ENCODE peak calls at places on chromosome 17, in seven cellular contexts. C, E, J, R, T, M and D are unnamed samples.

GRCh38 chr17:65297916-65298315 is 160.7 kb downstream of the RGS9 start:
- DNase-seq in C (no peak), E (no peak), J (no peak), R (no peak), T (no peak), M (no peak), D (no peak)

GRCh38 chr17:600576-601301 is 113.9 kb downstream of the VPS53 start:
- DNase-seq in C (no peak), E (no peak), J (no peak), R (no peak), T (no peak), M (no peak), D (no peak)

GRCh38 chr17:50708050-50709000 is 611 bp upstream of the ANKRD40 start:
- DNase-seq in C (no peak), E (no peak), J (peak), R (no peak), T (no peak), M (no peak), D (no peak)

GRCh38 chr17:39647242-39647641 is 10.3 kb downstream of the STARD3 start:
- DNase-seq in C (no peak), E (no peak), J (no peak), R (no peak), T (peak), M (no peak), D (no peak)

GRCh38 chr17:37088459-37088858 is 139.7 kb downstream of the AATF start:
- DNase-seq in C (no peak), E (no peak), J (no peak), R (no peak), T (no peak), M (no peak), D (no peak)

GRCh38 chr17:3916013-3916696 is at the start of gene P2RX1:
- DNase-seq in C (no peak), E (no peak), J (no peak), R (no peak), T (peak), M (no peak), D (no peak)

GRCh38 chr17:3723556-3724372 is at the start of gene HASPIN:
- DNase-seq in C (peak), E (peak), J (peak), R (peak), T (peak), M (peak), D (no peak)

GRCh38 chr17:38453951-38454421 is 25.7 kb downstream of the ARHGAP23 start:
- DNase-seq in C (no peak), E (no peak), J (no peak), R (peak), T (no peak), M (no peak), D (no peak)

GRCh38 chr17:27535975-27536374 is 79.7 kb downstream of the KSR1 start:
- DNase-seq in C (no peak), E (no peak), J (no peak), R (no peak), T (no peak), M (no peak), D (no peak)

GRCh38 chr17:47850692-47851573 is at the start of gene SP6:
- DNase-seq in C (peak), E (peak), J (no peak), R (peak), T (peak), M (no peak), D (no peak)

GRCh38 chr17:75970011-75970523 is 8.9 kb downstream of the ACOX1 start:
- DNase-seq in C (no peak), E (no peak), J (no peak), R (peak), T (peak), M (no peak), D (no peak)

GRCh38 chr17:59346876-59347407 is 15.5 kb downstream of the YPEL2 start:
- DNase-seq in C (no peak), E (no peak), J (no peak), R (no peak), T (no peak), M (no peak), D (no peak)

GRCh38 chr17:72342582-72343527 is 222.0 kb downstream of the SOX9 start:
- DNase-seq in C (no peak), E (no peak), J (no peak), R (no peak), T (peak), M (no peak), D (no peak)

GRCh38 chr17:14089179-14089578 is 19.9 kb downstream of the COX10 start:
- DNase-seq in C (no peak), E (no peak), J (no peak), R (no peak), T (no peak), M (no peak), D (no peak)

GRCh38 chr17:82544431-82545070 is 25.0 kb downstream of the FOXK2 start:
- DNase-seq in C (no peak), E (no peak), J (no peak), R (peak), T (no peak), M (no peak), D (no peak)

GRCh38 chr17:78469443-78469842 is 91.0 kb downstream of the PGS1 start:
- DNase-seq in C (no peak), E (no peak), J (no peak), R (no peak), T (no peak), M (no peak), D (no peak)

GRCh38 chr17:48704521-48704920 is 17.8 kb downstream of the PRAC1 start:
- DNase-seq in C (no peak), E (no peak), J (no peak), R (no peak), T (peak), M (no peak), D (no peak)

GRCh38 chr17:60817187-60817586 is 139.5 kb downstream of the BCAS3 start:
- DNase-seq in C (no peak), E (no peak), J (no peak), R (no peak), T (no peak), M (no peak), D (no peak)

GRCh38 chr17:73182616-73183310 is 10.1 kb upstream of the COG1 start:
- DNase-seq in C (no peak), E (peak), J (no peak), R (peak), T (no peak), M (no peak), D (no peak)

GRCh38 chr17:20066253-20066652 is 57.1 kb downstream of the SPECC1 start:
- DNase-seq in C (no peak), E (no peak), J (no peak), R (no peak), T (no peak), M (no peak), D (peak)

GRCh38 chr17:13688716-13689115 is 87.0 kb upstream of the HS3ST3A1 start:
- DNase-seq in C (no peak), E (no peak), J (no peak), R (no peak), T (no peak), M (no peak), D (no peak)

GRCh38 chr17:69064476-69064875 is 3.7 kb upstream of the ABCA9 start:
- DNase-seq in C (no peak), E (no peak), J (no peak), R (no peak), T (no peak), M (no peak), D (no peak)

GRCh38 chr17:50057521-50057991 is 1.6 kb downstream of the ITGA3 start:
- DNase-seq in C (no peak), E (no peak), J (no peak), R (no peak), T (no peak), M (no peak), D (no peak)

DNA sequence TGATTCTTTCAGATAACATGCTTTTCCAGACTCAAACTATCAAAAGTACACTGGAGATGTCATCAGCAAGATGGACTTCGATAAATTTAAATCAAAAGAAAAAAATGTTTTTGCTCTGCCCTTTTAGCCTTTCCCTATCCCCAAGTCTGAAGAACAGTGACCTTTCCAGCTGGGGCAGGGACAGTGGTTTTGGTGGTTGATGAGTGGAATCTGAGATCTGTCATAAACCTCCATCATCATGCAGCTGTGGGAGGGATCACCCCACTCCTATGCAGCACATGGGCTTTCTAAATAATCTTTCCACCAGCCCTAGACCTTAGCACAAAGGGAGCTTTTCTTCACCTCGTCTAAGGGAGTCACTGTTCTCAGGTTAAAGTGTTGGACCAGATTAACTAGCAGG is 869.5 kb upstream of the SOX9 start:
- DNase-seq in C (no peak), E (no peak), J (no peak), R (no peak), T (no peak), M (no peak), D (no peak)
- TF ChIP-seq SIN3A in C (no peak), E (no peak), J (no peak), R (no peak), T (no peak), M (no peak), D (no peak)

GRCh38 chr17:77371888-77372443 is 231.2 kb downstream of the SEC14L1 start:
- DNase-seq in C (no peak), E (no peak), J (no peak), R (no peak), T (no peak), M (no peak), D (no peak)

GRCh38 chr17:77373298-77374169 is 232.8 kb downstream of the SEC14L1 start:
- DNase-seq in C (no peak), E (no peak), J (no peak), R (peak), T (no peak), M (no peak), D (no peak)

GRCh38 chr17:77374170-77374936 is 233.6 kb downstream of the SEC14L1 start:
- DNase-seq in C (no peak), E (peak), J (no peak), R (peak), T (peak), M (peak), D (no peak)

GRCh38 chr17:77371117-77371887 is 230.5 kb downstream of the SEC14L1 start:
- DNase-seq in C (no peak), E (no peak), J (no peak), R (no peak), T (no peak), M (no peak), D (no peak)

DNA sequence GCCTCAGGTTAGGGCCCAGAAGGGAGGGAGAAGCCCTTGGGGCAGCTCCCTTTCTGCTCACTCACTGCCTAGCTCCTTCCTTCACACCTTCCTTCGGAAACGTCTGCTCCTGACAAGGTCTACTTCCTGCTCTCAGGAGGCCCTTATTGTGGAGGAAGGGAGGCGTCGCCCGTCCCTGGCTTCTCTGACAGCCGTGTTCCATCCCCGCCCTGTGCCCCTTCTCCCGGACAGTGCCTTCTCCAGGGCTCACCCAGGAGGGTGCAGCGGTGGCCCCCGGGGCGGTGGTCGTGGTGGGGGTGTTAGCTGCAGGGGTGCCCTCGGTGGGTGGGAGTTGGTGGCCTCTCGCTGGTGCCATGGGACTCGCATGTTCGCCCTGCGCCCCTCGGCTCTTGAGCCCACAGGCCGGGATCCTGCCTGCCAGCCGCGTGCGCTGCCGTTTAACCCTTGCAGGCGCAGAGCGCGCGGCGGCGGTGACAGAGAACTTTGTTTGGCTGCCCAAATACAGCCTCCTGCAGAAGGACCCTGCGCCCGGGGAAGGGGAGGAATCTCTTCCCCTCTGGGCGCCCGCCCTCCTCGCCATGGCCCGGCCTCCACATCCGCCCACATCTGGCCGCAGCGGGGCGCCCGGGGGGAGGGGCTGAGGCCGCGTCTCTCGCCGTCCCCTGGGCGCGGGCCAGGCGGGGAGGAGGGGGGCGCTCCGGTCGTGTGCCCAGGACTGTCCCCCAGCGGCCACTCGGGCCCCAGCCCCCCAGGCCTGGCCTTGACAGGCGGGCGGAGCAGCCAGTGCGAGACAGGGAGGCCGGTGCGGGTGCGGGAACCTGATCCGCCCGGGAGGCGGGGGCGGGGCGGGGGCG is 231.9 kb downstream of the SEC14L1 start:
- DNase-seq in C (no peak), E (peak), J (no peak), R (peak), T (peak), M (peak), D (no peak)
- TF ChIP-seq SIN3A in C (no peak), E (peak), J (no peak), R (no peak), T (no peak), M (peak), D (peak)

DNA sequence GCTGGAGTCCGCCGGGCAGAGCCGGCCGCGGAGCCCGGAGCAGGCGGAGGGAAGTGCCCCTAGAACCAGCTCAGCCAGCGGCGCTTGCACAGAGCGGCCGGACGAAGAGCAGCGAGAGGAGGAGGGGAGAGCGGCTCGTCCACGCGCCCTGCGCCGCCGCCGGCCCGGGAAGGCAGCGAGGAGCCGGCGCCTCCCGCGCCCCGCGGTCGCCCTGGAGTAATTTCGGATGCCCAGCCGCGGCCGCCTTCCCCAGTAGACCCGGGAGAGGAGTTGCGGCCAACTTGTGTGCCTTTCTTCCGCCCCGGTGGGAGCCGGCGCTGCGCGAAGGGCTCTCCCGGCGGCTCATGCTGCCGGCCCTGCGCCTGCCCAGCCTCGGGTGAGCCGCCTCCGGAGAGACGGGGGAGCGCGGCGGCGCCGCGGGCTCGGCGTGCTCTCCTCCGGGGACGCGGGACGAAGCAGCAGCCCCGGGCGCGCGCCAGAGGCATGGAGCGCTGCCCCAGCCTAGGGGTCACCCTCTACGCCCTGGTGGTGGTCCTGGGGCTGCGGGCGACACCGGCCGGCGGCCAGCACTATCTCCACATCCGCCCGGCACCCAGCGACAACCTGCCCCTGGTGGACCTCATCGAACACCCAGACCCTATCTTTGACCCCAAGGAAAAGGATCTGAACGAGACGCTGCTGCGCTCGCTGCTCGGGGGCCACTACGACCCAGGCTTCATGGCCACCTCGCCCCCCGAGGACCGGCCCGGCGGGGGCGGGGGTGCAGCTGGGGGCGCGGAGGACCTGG is 435 bp downstream of the NOG start:
- DNase-seq in C (no peak), E (peak), J (no peak), R (peak), T (no peak), M (no peak), D (no peak)
- TF ChIP-seq SIN3A in C (no peak), E (no peak), J (no peak), R (no peak), T (no peak), M (no peak), D (peak)

DNA sequence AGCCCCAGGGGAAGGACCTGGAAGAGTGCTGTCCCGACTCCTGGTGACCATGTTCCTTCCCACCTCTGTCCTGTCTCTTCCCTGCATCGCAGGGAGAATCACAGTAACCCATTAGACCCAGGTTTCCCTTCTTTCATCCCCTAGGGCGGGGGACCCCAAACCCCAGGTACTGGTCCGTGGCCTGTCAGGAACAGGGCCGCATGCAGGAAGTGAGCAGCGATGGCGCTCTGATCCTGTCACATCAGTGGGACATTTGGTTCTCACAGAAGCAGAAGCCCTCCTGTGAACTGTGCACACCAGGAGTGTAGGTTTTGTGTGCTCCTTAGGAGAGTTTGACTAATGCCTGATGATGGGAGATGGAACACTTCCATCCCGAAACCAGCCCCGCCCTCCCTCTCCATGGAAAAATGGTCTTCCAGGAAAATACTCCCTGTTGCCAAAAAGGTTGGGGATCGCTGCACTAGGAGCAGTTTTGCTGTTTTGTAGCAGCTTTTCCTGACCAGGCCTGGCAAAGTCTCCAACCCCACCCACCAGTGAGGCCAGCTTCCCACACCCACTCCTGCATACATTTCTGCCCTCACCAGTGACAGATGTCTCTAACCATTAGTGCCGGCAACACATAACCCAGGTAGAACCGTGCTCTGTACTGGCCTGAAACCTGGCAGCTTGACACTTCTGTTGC is 10.5 kb downstream of the MNT start:
- DNase-seq in C (no peak), E (no peak), J (no peak), R (peak), T (no peak), M (no peak), D (no peak)
- TF ChIP-seq SIN3A in C (no peak), E (no peak), J (no peak), R (no peak), T (no peak), M (no peak), D (no peak)